ENCODE peak calls at places on chromosomes 16 and 17, in five cellular contexts. Y is cardiac muscle cell, I is PC-9, H is lower lobe of right lung, Q is H9. A is an unnamed sample. For H3K27me3, the result is how much of the 10 kb centered on the place peaks cover.

GRCh38 chr17:78940708-78941107 is 15.5 kb upstream of the TIMP2 start:
- DNase-seq in Y (peak), I (no peak), H (no peak), Q (peak), A (no peak)

GRCh38 chr16:46830417-46830901 is 521 bp downstream of the C16orf87 start:
- DNase-seq in Y (peak), I (peak), H (peak), Q (no peak), A (peak)

GRCh38 chr16:69319381-69319780 is 8.2 kb downstream of the VPS4A start:
- DNase-seq in Y (no peak), I (no peak), H (no peak), Q (no peak), A (no peak)

GRCh38 chr17:81553616-81554181 is 1.5 kb upstream of the FAAP100 start:
- DNase-seq in Y (peak), I (no peak), H (no peak), Q (no peak), A (no peak)

GRCh38 chr17:21677126-21677910 is 15.0 kb upstream of the KCNJ18 start:
- DNase-seq in Y (no peak), I (no peak), H (no peak), Q (no peak), A (no peak)

GRCh38 chr17:48835971-48836370 is 5.1 kb downstream of the CALCOCO2 start:
- DNase-seq in Y (no peak), I (peak), H (no peak), Q (no peak), A (no peak)

GRCh38 chr17:6994666-6995246 is 1.1 kb upstream of the ALOX12 start:
- DNase-seq in Y (no peak), I (no peak), H (no peak), Q (no peak), A (no peak)

GRCh38 chr17:20997711-20998570 is 44.9 kb downstream of the USP22 start:
- DNase-seq in Y (no peak), I (no peak), H (no peak), Q (peak), A (no peak)

GRCh38 chr16:75576384-75576811 is 10.2 kb downstream of the GABARAPL2 start:
- DNase-seq in Y (no peak), I (no peak), H (no peak), Q (no peak), A (no peak)

GRCh38 chr16:88866151-88866920 is at the start of gene PABPN1L:
- DNase-seq in Y (no peak), I (no peak), H (no peak), Q (no peak), A (no peak)

GRCh38 chr17:66304304-66305174 is 2.1 kb downstream of the PRKCA start:
- DNase-seq in Y (peak), I (peak), H (no peak), Q (peak), A (no peak)
- H3K27me3 ChIP-seq in Y (under half), I (under half), H (under half), Q (under half), A (under half)

DNA sequence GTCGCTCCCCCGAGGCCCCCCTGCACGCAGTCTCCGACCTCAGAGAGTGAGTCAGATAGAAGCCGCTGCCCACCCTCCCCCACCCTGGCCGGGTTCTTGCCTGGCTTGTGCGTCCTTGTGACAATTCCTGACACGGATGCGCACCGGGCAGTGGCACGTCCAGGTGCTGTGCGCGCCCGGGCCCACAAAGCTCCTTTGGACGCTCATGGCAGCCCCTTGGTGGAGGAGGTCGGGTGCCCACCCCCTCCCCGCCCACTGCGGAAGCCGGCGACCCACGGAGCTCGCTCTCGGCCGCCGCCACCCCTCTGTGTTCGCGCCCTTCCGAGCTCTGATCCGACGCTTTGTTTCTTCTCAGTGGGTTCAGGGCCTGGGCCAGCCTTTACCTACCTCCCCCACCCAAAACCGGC is 662 bp upstream of the TUBB3 start:
- DNase-seq in Y (peak), I (peak), H (no peak), Q (peak), A (no peak)
- H3K27ac ChIP-seq in Y (no peak), I (peak), H (peak), Q (no peak), A (no peak)

GRCh38 chr16:50999181-50999580 is 151.9 kb downstream of the SALL1 start:
- DNase-seq in Y (no peak), I (no peak), H (no peak), Q (no peak), A (no peak)

GRCh38 chr16:50997679-50998078 is 153.4 kb downstream of the SALL1 start:
- DNase-seq in Y (no peak), I (no peak), H (no peak), Q (no peak), A (no peak)

GRCh38 chr16:50998411-50998810 is 152.7 kb downstream of the SALL1 start:
- DNase-seq in Y (no peak), I (no peak), H (no peak), Q (no peak), A (no peak)

GRCh38 chr16:50994995-50995394 is 156.1 kb downstream of the SALL1 start:
- DNase-seq in Y (no peak), I (no peak), H (no peak), Q (no peak), A (no peak)

DNA sequence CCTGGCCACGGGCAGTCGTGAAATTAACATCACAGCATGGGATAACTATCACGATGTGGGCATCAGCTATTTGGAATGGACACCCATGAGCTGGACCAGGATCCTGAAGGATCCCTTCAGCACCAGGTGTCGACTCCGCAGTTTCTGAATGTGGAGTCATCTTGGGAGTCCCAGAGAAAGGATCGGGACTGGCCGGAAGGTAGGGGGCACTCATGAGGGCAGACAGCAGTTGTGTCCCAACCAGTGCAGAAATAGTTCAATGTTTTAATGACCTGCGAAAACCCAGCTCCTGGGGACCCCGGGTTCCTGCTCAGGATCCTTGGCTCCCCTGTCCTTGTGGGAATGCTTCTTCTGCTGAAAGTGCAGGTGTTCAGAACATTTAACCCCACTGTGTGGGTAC is 154.9 kb downstream of the SALL1 start:
- DNase-seq in Y (no peak), I (no peak), H (no peak), Q (peak), A (no peak)
- H3K27me3 ChIP-seq in Y (under half), I (half or more), H (under half), Q (under half), A (under half)

GRCh38 chr16:20868890-20869289 is 31.3 kb downstream of the DCUN1D3 start:
- DNase-seq in Y (peak), I (peak), H (peak), Q (no peak), A (no peak)
- H3K27ac ChIP-seq in Y (no peak), I (no peak), H (peak), Q (no peak), A (no peak)

GRCh38 chr16:66842765-66843164 is 1.4 kb upstream of the CA7 start:
- DNase-seq in Y (no peak), I (no peak), H (no peak), Q (no peak), A (no peak)
- H3K27me3 ChIP-seq in Y (half or more), I (under half), H (under half), Q (under half), A (under half)

A was measured in CD4-positive, alpha-beta T cell.